ENCODE peak calls at places on chromosomes 7 and 10, in five cellular contexts. One of them, this sample, is unnamed.

GRCh38 chr7:5448378-5449042 is 24.9 kb upstream of the TNRC18 start:
- DNase-seq in cardiac muscle cell: peak; percentile 58
- DNase-seq in A549: no peak
- DNase-seq in CD4-positive, alpha-beta memory T cell: no peak
- DNase-seq in stomach: no peak
- DNase-seq in this sample: no peak

GRCh38 chr10:117242463-117242832 is 1.5 kb downstream of the SLC18A2 start:
- DNase-seq in cardiac muscle cell: no peak
- DNase-seq in A549: no peak
- DNase-seq in CD4-positive, alpha-beta memory T cell: no peak
- DNase-seq in stomach: no peak
- DNase-seq in this sample: no peak

GRCh38 chr7:89170628-89171027 is 375.1 kb upstream of the TEX47 start:
- DNase-seq in cardiac muscle cell: no peak
- DNase-seq in A549: no peak
- DNase-seq in CD4-positive, alpha-beta memory T cell: no peak
- DNase-seq in stomach: no peak
- DNase-seq in this sample: no peak

GRCh38 chr7:66193146-66193725 is 11.9 kb upstream of the TPST1 start:
- DNase-seq in cardiac muscle cell: no peak
- DNase-seq in A549: no peak
- DNase-seq in CD4-positive, alpha-beta memory T cell: no peak
- DNase-seq in stomach: no peak
- DNase-seq in this sample: no peak

GRCh38 chr10:77004917-77005564 is 632.6 kb downstream of the KCNMA1 start:
- DNase-seq in cardiac muscle cell: peak; percentile 73
- DNase-seq in A549: peak; percentile 57
- DNase-seq in CD4-positive, alpha-beta memory T cell: no peak
- DNase-seq in stomach: no peak
- DNase-seq in this sample: no peak

GRCh38 chr10:16748749-16749148 is 68.5 kb downstream of the RSU1 start:
- DNase-seq in cardiac muscle cell: no peak
- DNase-seq in A549: no peak
- DNase-seq in CD4-positive, alpha-beta memory T cell: no peak
- DNase-seq in stomach: no peak
- DNase-seq in this sample: no peak

GRCh38 chr10:46522295-46523118 is 34.0 kb downstream of the GPRIN2 start:
- DNase-seq in cardiac muscle cell: no peak
- DNase-seq in A549: no peak
- DNase-seq in CD4-positive, alpha-beta memory T cell: peak; percentile 3
- DNase-seq in stomach: peak; percentile 26
- DNase-seq in this sample: no peak

GRCh38 chr10:31830887-31831286 is 97.7 kb downstream of the ARHGAP12 start:
- DNase-seq in cardiac muscle cell: no peak
- DNase-seq in A549: no peak
- DNase-seq in CD4-positive, alpha-beta memory T cell: no peak
- DNase-seq in stomach: no peak
- DNase-seq in this sample: no peak

GRCh38 chr10:124523301-124523871 is 61.8 kb downstream of the LHPP start:
- DNase-seq in cardiac muscle cell: no peak
- DNase-seq in A549: no peak
- DNase-seq in CD4-positive, alpha-beta memory T cell: no peak
- DNase-seq in stomach: no peak
- DNase-seq in this sample: no peak

GRCh38 chr7:10731253-10731773 is 242.4 kb upstream of the PHF14 start:
- DNase-seq in cardiac muscle cell: no peak
- DNase-seq in A549: no peak
- DNase-seq in CD4-positive, alpha-beta memory T cell: no peak
- DNase-seq in stomach: no peak
- DNase-seq in this sample: no peak

GRCh38 chr7:10739401-10739800 is 234.3 kb upstream of the PHF14 start:
- DNase-seq in cardiac muscle cell: no peak
- DNase-seq in A549: no peak
- DNase-seq in CD4-positive, alpha-beta memory T cell: no peak
- DNase-seq in stomach: no peak
- DNase-seq in this sample: no peak

GRCh38 chr7:10734595-10734994 is 239.1 kb upstream of the PHF14 start:
- DNase-seq in cardiac muscle cell: no peak
- DNase-seq in A549: no peak
- DNase-seq in CD4-positive, alpha-beta memory T cell: no peak
- DNase-seq in stomach: no peak
- DNase-seq in this sample: no peak

DNA sequence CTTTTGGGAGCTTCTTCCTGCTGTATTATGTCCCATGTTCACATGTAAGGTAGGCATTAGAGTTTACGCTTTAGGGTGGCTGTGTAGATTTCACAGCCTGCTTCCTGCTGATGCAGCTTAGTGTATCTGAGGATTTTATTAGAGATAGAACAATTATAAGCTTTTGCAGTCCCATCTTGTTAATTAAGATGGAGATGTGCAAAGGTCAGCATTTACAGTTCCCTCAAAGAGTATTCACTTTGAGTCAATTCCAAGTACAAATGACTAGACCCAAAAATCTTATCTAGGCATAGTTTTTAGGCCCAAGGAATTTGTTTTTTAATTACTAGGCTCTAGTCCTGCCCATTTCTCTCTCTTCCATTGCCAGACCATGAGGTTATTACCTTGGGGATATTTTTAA is 239.9 kb upstream of the PHF14 start:
- DNase-seq in cardiac muscle cell: no peak
- DNase-seq in A549: no peak
- DNase-seq in CD4-positive, alpha-beta memory T cell: no peak
- DNase-seq in stomach: no peak
- DNase-seq in this sample: no peak
- H3K27ac ChIP-seq in cardiac muscle cell: no peak overlapping the region
- H3K27ac ChIP-seq in A549: no peak overlapping the region
- H3K27ac ChIP-seq in CD4-positive, alpha-beta memory T cell: no peak overlapping the region
- H3K27ac ChIP-seq in stomach: no peak overlapping the region
- H3K27ac ChIP-seq in this sample: no peak overlapping the region

GRCh38 chr7:63012633-63013183 is 985.9 kb upstream of the ZNF722 start:
- DNase-seq in cardiac muscle cell: no peak
- DNase-seq in A549: no peak
- DNase-seq in CD4-positive, alpha-beta memory T cell: no peak
- DNase-seq in stomach: peak; percentile 31
- DNase-seq in this sample: no peak

GRCh38 chr7:63009771-63010170 is 988.9 kb upstream of the ZNF722 start:
- DNase-seq in cardiac muscle cell: no peak
- DNase-seq in A549: no peak
- DNase-seq in CD4-positive, alpha-beta memory T cell: no peak
- DNase-seq in stomach: no peak
- DNase-seq in this sample: no peak

GRCh38 chr7:63014792-63015191 is 983.9 kb upstream of the ZNF722 start:
- DNase-seq in cardiac muscle cell: no peak
- DNase-seq in A549: no peak
- DNase-seq in CD4-positive, alpha-beta memory T cell: no peak
- DNase-seq in stomach: no peak
- DNase-seq in this sample: no peak
- H3K27ac ChIP-seq in cardiac muscle cell: no peak overlapping the region
- H3K27ac ChIP-seq in A549: no peak overlapping the region
- H3K27ac ChIP-seq in CD4-positive, alpha-beta memory T cell: no peak overlapping the region
- H3K27ac ChIP-seq in stomach: no peak overlapping the region
- H3K27ac ChIP-seq in this sample: no peak overlapping the region

DNA sequence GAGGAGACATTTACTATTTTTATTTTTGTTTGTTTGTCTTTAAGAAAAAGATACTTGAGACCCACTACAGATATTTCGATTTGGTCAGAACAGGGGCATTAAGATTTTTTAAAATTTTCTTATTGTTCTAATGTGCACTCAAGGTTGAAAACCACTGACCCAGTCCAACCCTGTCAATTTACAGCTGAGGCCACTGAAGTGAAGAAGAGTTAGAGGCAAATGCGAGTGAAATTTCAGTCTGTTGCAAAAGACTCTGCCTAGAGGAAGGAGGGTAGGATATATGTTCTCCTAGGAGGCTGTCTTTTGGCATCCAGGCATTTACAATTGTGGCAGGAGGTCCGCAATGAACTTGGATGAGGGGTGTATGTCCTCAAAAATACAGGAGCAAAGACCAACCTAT is 396.3 kb downstream of the RPS24 start:
- DNase-seq in cardiac muscle cell: no peak
- DNase-seq in A549: no peak
- DNase-seq in CD4-positive, alpha-beta memory T cell: no peak
- DNase-seq in stomach: no peak
- DNase-seq in this sample: no peak
- H3K27ac ChIP-seq in cardiac muscle cell: no peak overlapping the region
- H3K27ac ChIP-seq in A549: no peak overlapping the region
- H3K27ac ChIP-seq in CD4-positive, alpha-beta memory T cell: no peak overlapping the region
- H3K27ac ChIP-seq in stomach: no peak overlapping the region
- H3K27ac ChIP-seq in this sample: no peak overlapping the region

DNA sequence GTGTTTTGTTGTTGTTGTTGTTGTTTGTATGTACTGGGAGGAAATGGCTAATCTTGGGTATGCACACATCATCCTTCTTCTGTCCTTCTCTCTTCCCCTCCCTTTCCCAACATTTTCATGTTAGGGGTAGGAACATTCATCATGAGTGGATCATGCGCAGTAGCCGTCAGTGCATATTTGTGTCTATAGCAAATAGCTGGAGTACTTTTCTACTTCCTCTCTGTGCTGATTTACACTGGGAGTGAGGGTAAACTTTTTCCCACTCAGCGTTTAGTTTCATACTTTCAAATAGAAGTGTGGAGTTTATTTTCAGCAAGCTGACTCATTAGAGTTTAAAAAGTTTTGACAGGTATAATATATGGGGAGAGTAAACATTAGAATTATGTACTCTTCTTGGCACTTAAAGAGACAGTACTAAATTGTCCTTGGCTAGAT is 80.5 kb upstream of the PRKG1 start:
- DNase-seq in cardiac muscle cell: no peak
- DNase-seq in A549: no peak
- DNase-seq in CD4-positive, alpha-beta memory T cell: no peak
- DNase-seq in stomach: no peak
- DNase-seq in this sample: no peak
- H3K27ac ChIP-seq in cardiac muscle cell: peak overlapping the region; percentile 13
- H3K27ac ChIP-seq in A549: no peak overlapping the region
- H3K27ac ChIP-seq in CD4-positive, alpha-beta memory T cell: no peak overlapping the region
- H3K27ac ChIP-seq in stomach: peak overlapping the region; percentile 42
- H3K27ac ChIP-seq in this sample: no peak overlapping the region

GRCh38 chr7:157432541-157432956 is 95.7 kb downstream of the DNAJB6 start:
- DNase-seq in cardiac muscle cell: no peak
- DNase-seq in A549: peak; percentile 78
- DNase-seq in CD4-positive, alpha-beta memory T cell: no peak
- DNase-seq in stomach: peak; percentile 24
- DNase-seq in this sample: no peak

GRCh38 chr7:157431951-157432540 is 95.2 kb downstream of the DNAJB6 start:
- DNase-seq in cardiac muscle cell: no peak
- DNase-seq in A549: no peak
- DNase-seq in CD4-positive, alpha-beta memory T cell: no peak
- DNase-seq in stomach: peak; percentile 20
- DNase-seq in this sample: no peak

GRCh38 chr7:157433628-157434027 is 96.8 kb downstream of the DNAJB6 start:
- DNase-seq in cardiac muscle cell: no peak
- DNase-seq in A549: no peak
- DNase-seq in CD4-positive, alpha-beta memory T cell: no peak
- DNase-seq in stomach: peak; percentile 7
- DNase-seq in this sample: no peak

GRCh38 chr7:157434231-157434630 is 97.4 kb downstream of the DNAJB6 start:
- DNase-seq in cardiac muscle cell: no peak
- DNase-seq in A549: no peak
- DNase-seq in CD4-positive, alpha-beta memory T cell: no peak
- DNase-seq in stomach: peak; percentile 19
- DNase-seq in this sample: no peak

GRCh38 chr7:157432957-157433576 is 96.3 kb downstream of the DNAJB6 start:
- DNase-seq in cardiac muscle cell: peak; percentile 47
- DNase-seq in A549: peak; percentile 54
- DNase-seq in CD4-positive, alpha-beta memory T cell: no peak
- DNase-seq in stomach: peak; percentile 30
- DNase-seq in this sample: peak; percentile 83
- H3K27ac ChIP-seq in cardiac muscle cell: no peak overlapping the region
- H3K27ac ChIP-seq in A549: peak overlapping the region; percentile 73
- H3K27ac ChIP-seq in CD4-positive, alpha-beta memory T cell: no peak overlapping the region
- H3K27ac ChIP-seq in stomach: no peak overlapping the region
- H3K27ac ChIP-seq in this sample: no peak overlapping the region

GRCh38 chr10:24603333-24603732 is 120.4 kb downstream of the ARHGAP21 start:
- DNase-seq in cardiac muscle cell: no peak
- DNase-seq in A549: no peak
- DNase-seq in CD4-positive, alpha-beta memory T cell: no peak
- DNase-seq in stomach: no peak
- DNase-seq in this sample: no peak
- H3K27ac ChIP-seq in cardiac muscle cell: no peak overlapping the region
- H3K27ac ChIP-seq in A549: peak overlapping the region; percentile 10
- H3K27ac ChIP-seq in CD4-positive, alpha-beta memory T cell: no peak overlapping the region
- H3K27ac ChIP-seq in stomach: no peak overlapping the region
- H3K27ac ChIP-seq in this sample: no peak overlapping the region

GRCh38 chr10:73998623-73999622 is 1.0 kb downstream of the VCL start:
- DNase-seq in cardiac muscle cell: peak; percentile 65
- DNase-seq in A549: peak; percentile 86
- DNase-seq in CD4-positive, alpha-beta memory T cell: peak; percentile 45
- DNase-seq in stomach: peak; percentile 60
- DNase-seq in this sample: no peak
- H3K27ac ChIP-seq in cardiac muscle cell: peak overlapping the region; percentile 100
- H3K27ac ChIP-seq in A549: peak overlapping the region; percentile 95
- H3K27ac ChIP-seq in CD4-positive, alpha-beta memory T cell: peak overlapping the region; percentile 87
- H3K27ac ChIP-seq in stomach: peak overlapping the region; percentile 96
- H3K27ac ChIP-seq in this sample: peak overlapping the region; percentile 63

DNA sequence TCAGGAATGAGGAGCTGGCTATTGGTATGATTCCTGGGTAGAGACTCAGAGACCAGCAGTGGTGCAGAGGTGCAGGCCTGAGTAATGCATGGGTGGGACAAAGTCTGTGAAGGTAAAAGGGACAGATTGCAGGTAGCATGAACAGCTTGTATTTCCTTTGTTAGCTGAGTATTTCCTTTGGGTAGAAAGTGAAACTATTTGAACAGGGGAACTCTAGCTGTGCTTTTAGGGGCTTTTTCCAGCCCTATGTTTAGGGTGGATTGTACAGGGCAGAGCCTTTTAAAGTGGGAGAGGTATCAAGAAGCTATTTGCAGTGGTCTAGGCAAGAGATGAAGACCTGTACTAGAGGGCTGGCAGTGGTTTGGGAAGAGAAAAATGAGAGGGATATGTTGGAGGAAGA is 739.9 kb downstream of the REEP3 start:
- DNase-seq in cardiac muscle cell: no peak
- DNase-seq in A549: no peak
- DNase-seq in CD4-positive, alpha-beta memory T cell: no peak
- DNase-seq in stomach: no peak
- DNase-seq in this sample: no peak
- H3K27ac ChIP-seq in cardiac muscle cell: no peak overlapping the region
- H3K27ac ChIP-seq in A549: no peak overlapping the region
- H3K27ac ChIP-seq in CD4-positive, alpha-beta memory T cell: no peak overlapping the region
- H3K27ac ChIP-seq in stomach: no peak overlapping the region
- H3K27ac ChIP-seq in this sample: no peak overlapping the region